ENCODE peak calls at places on chromosomes 13 and 19, in five cellular contexts. One of them, this sample, is unnamed.
A peak's percentile ranks its signal among the peaks of the same experiment; 100 is the strongest.

GRCh38 chr19:47391510-47392223 is 27.7 kb downstream of the MEIS3 start:
- DNase-seq in H1: peak; percentile 97
- DNase-seq in A549: peak; percentile 81
- DNase-seq in K562: peak; percentile 76
- DNase-seq in HepG2: peak; percentile 58
- DNase-seq in this sample: peak; percentile 60

GRCh38 chr13:82815791-82816190 is 1066.5 kb downstream of the SLITRK1 start:
- DNase-seq in H1: no peak
- DNase-seq in A549: no peak
- DNase-seq in K562: no peak
- DNase-seq in HepG2: no peak
- DNase-seq in this sample: no peak

GRCh38 chr19:757811-758668 is 7.1 kb downstream of the MISP start:
- DNase-seq in H1: no peak
- DNase-seq in A549: no peak
- DNase-seq in K562: no peak
- DNase-seq in HepG2: no peak
- DNase-seq in this sample: no peak

GRCh38 chr19:31641591-31641990 is 292.4 kb upstream of the TSHZ3 start:
- DNase-seq in H1: no peak
- DNase-seq in A549: no peak
- DNase-seq in K562: no peak
- DNase-seq in HepG2: no peak
- DNase-seq in this sample: no peak

GRCh38 chr19:44905437-44906160 is at the start of gene APOE:
- DNase-seq in H1: peak; percentile 86
- DNase-seq in A549: no peak
- DNase-seq in K562: peak; percentile 59
- DNase-seq in HepG2: peak; percentile 81
- DNase-seq in this sample: no peak

GRCh38 chr13:51342706-51343105 is 3.2 kb downstream of the SERPINE3 start:
- DNase-seq in H1: no peak
- DNase-seq in A549: no peak
- DNase-seq in K562: no peak
- DNase-seq in HepG2: no peak
- DNase-seq in this sample: no peak

GRCh38 chr19:2171349-2172145 is 7.8 kb downstream of the DOT1L start:
- DNase-seq in H1: peak; percentile 63
- DNase-seq in A549: no peak
- DNase-seq in K562: peak; percentile 74
- DNase-seq in HepG2: peak; percentile 76
- DNase-seq in this sample: no peak

GRCh38 chr19:2428027-2428690 is 773 bp upstream of the TIMM13 start:
- DNase-seq in H1: peak; percentile 71
- DNase-seq in A549: no peak
- DNase-seq in K562: no peak
- DNase-seq in HepG2: no peak
- DNase-seq in this sample: no peak

GRCh38 chr19:6010107-6010506 is 32.2 kb upstream of the RANBP3 start:
- DNase-seq in H1: no peak
- DNase-seq in A549: no peak
- DNase-seq in K562: no peak
- DNase-seq in HepG2: no peak
- DNase-seq in this sample: no peak

GRCh38 chr13:19155321-19155861 is 26.2 kb downstream of the TUBA3C start:
- DNase-seq in H1: no peak
- DNase-seq in A549: no peak
- DNase-seq in K562: no peak
- DNase-seq in HepG2: no peak
- DNase-seq in this sample: no peak

GRCh38 chr19:8148410-8149231 is 771 bp downstream of the FBN3 start:
- DNase-seq in H1: peak; percentile 87
- DNase-seq in A549: peak; percentile 29
- DNase-seq in K562: peak; percentile 32
- DNase-seq in HepG2: no peak
- DNase-seq in this sample: no peak

GRCh38 chr13:78102121-78102677 is 183.6 kb upstream of the EDNRB start:
- DNase-seq in H1: no peak
- DNase-seq in A549: peak; percentile 14
- DNase-seq in K562: no peak
- DNase-seq in HepG2: no peak
- DNase-seq in this sample: peak; percentile 41

GRCh38 chr19:30604657-30605056 is 232.5 kb downstream of the ZNF536 start:
- DNase-seq in H1: peak; percentile 14
- DNase-seq in A549: no peak
- DNase-seq in K562: no peak
- DNase-seq in HepG2: no peak
- DNase-seq in this sample: no peak

GRCh38 chr19:38204096-38204495 is 19.9 kb downstream of the DPF1 start:
- DNase-seq in H1: no peak
- DNase-seq in A549: no peak
- DNase-seq in K562: peak; percentile 60
- DNase-seq in HepG2: no peak
- DNase-seq in this sample: no peak

GRCh38 chr13:49635599-49636433 is 7.5 kb downstream of the ARL11 start:
- DNase-seq in H1: peak; percentile 58
- DNase-seq in A549: no peak
- DNase-seq in K562: no peak
- DNase-seq in HepG2: peak; percentile 32
- DNase-seq in this sample: no peak

GRCh38 chr13:39365879-39366278 is 237.1 kb downstream of the LHFPL6 start:
- DNase-seq in H1: no peak
- DNase-seq in A549: no peak
- DNase-seq in K562: no peak
- DNase-seq in HepG2: no peak
- DNase-seq in this sample: no peak

GRCh38 chr13:32009362-32009761 is 22.2 kb upstream of the FRY start:
- DNase-seq in H1: no peak
- DNase-seq in A549: no peak
- DNase-seq in K562: no peak
- DNase-seq in HepG2: peak; percentile 31
- DNase-seq in this sample: no peak

GRCh38 chr13:32008518-32009175 is 22.9 kb upstream of the FRY start:
- DNase-seq in H1: no peak
- DNase-seq in A549: no peak
- DNase-seq in K562: no peak
- DNase-seq in HepG2: no peak
- DNase-seq in this sample: no peak

GRCh38 chr13:32010137-32010536 is 21.4 kb upstream of the FRY start:
- DNase-seq in H1: no peak
- DNase-seq in A549: no peak
- DNase-seq in K562: no peak
- DNase-seq in HepG2: no peak
- DNase-seq in this sample: no peak

GRCh38 chr13:32011971-32012370 is 19.6 kb upstream of the FRY start:
- DNase-seq in H1: no peak
- DNase-seq in A549: no peak
- DNase-seq in K562: no peak
- DNase-seq in HepG2: no peak
- DNase-seq in this sample: no peak

GRCh38 chr13:32007494-32007893 is 24.1 kb upstream of the FRY start:
- DNase-seq in H1: no peak
- DNase-seq in A549: no peak
- DNase-seq in K562: no peak
- DNase-seq in HepG2: no peak
- DNase-seq in this sample: no peak
- TF ChIP-seq JUN in H1: no peak
- TF ChIP-seq JUN in A549: no peak
- TF ChIP-seq JUN in K562: no peak
- TF ChIP-seq JUN in HepG2: no peak
- TF ChIP-seq JUN in this sample: no peak

GRCh38 chr13:44317752-44318550 is 55.7 kb upstream of the SERP2 start:
- DNase-seq in H1: no peak
- DNase-seq in A549: no peak
- DNase-seq in K562: no peak
- DNase-seq in HepG2: no peak
- DNase-seq in this sample: no peak
- H3K4me2 ChIP-seq in H1: no peak overlapping the region
- H3K4me2 ChIP-seq in A549: no peak overlapping the region
- H3K4me2 ChIP-seq in K562: no peak overlapping the region
- H3K4me2 ChIP-seq in HepG2: no peak overlapping the region
- H3K4me2 ChIP-seq in this sample: no peak overlapping the region

GRCh38 chr13:109629737-109630136 is 156.6 kb downstream of the IRS2 start:
- DNase-seq in H1: no peak
- DNase-seq in A549: no peak
- DNase-seq in K562: no peak
- DNase-seq in HepG2: no peak
- DNase-seq in this sample: no peak
- TF ChIP-seq JUN in H1: no peak
- TF ChIP-seq JUN in A549: no peak
- TF ChIP-seq JUN in K562: no peak
- TF ChIP-seq JUN in HepG2: no peak
- TF ChIP-seq JUN in this sample: no peak

GRCh38 chr13:94739235-94739634 is 26.9 kb upstream of the SOX21 start:
- DNase-seq in H1: no peak
- DNase-seq in A549: no peak
- DNase-seq in K562: no peak
- DNase-seq in HepG2: no peak
- DNase-seq in this sample: no peak
- H3K4me2 ChIP-seq in H1: no peak overlapping the region
- H3K4me2 ChIP-seq in A549: no peak overlapping the region
- H3K4me2 ChIP-seq in K562: no peak overlapping the region
- H3K4me2 ChIP-seq in HepG2: no peak overlapping the region
- H3K4me2 ChIP-seq in this sample: no peak overlapping the region

GRCh38 chr19:35066691-35067563 is 25.4 kb downstream of the HPN start:
- DNase-seq in H1: peak; percentile 99
- DNase-seq in A549: peak; percentile 93
- DNase-seq in K562: peak; percentile 89
- DNase-seq in HepG2: peak; percentile 78
- DNase-seq in this sample: peak; percentile 72
- TF ChIP-seq JUN in H1: no peak
- TF ChIP-seq JUN in A549: no peak
- TF ChIP-seq JUN in K562: no peak
- TF ChIP-seq JUN in HepG2: no peak
- TF ChIP-seq JUN in this sample: no peak

DNA sequence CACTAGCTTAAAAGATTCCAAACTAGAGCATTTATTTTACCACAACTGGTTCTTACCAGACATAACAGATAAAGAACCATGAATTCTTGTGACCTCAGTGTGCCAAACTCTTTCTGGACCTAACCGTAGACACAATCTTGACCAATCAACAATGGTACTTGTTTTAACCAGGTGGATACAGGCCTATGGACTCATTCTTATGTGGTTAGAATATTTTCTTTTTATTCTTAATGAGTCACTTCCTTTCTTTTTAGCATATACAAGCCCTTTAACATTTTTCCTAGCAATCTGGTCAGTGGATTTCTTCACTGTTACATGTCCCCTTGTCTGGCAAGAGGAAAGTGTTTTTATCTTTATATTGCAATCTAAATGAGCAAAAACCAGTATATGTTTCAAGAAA is 792.1 kb upstream of the SPRY2 start:
- DNase-seq in H1: no peak
- DNase-seq in A549: no peak
- DNase-seq in K562: no peak
- DNase-seq in HepG2: no peak
- DNase-seq in this sample: no peak
- H3K4me2 ChIP-seq in H1: no peak overlapping the region
- H3K4me2 ChIP-seq in A549: no peak overlapping the region
- H3K4me2 ChIP-seq in K562: no peak overlapping the region
- H3K4me2 ChIP-seq in HepG2: no peak overlapping the region
- H3K4me2 ChIP-seq in this sample: no peak overlapping the region

GRCh38 chr19:4454952-4455738 is 2.4 kb downstream of the UBXN6 start:
- DNase-seq in H1: no peak
- DNase-seq in A549: no peak
- DNase-seq in K562: peak; percentile 90
- DNase-seq in HepG2: no peak
- DNase-seq in this sample: no peak

GRCh38 chr19:4454621-4454951 is 3.0 kb downstream of the UBXN6 start:
- DNase-seq in H1: no peak
- DNase-seq in A549: no peak
- DNase-seq in K562: no peak
- DNase-seq in HepG2: no peak
- DNase-seq in this sample: no peak

GRCh38 chr19:4456566-4456842 is 1.1 kb downstream of the UBXN6 start:
- DNase-seq in H1: no peak
- DNase-seq in A549: no peak
- DNase-seq in K562: no peak
- DNase-seq in HepG2: no peak
- DNase-seq in this sample: peak; percentile 63

GRCh38 chr19:4456843-4457653 is 546 bp downstream of the UBXN6 start:
- DNase-seq in H1: peak; percentile 78
- DNase-seq in A549: no peak
- DNase-seq in K562: peak; percentile 91
- DNase-seq in HepG2: no peak
- DNase-seq in this sample: peak; percentile 55

DNA sequence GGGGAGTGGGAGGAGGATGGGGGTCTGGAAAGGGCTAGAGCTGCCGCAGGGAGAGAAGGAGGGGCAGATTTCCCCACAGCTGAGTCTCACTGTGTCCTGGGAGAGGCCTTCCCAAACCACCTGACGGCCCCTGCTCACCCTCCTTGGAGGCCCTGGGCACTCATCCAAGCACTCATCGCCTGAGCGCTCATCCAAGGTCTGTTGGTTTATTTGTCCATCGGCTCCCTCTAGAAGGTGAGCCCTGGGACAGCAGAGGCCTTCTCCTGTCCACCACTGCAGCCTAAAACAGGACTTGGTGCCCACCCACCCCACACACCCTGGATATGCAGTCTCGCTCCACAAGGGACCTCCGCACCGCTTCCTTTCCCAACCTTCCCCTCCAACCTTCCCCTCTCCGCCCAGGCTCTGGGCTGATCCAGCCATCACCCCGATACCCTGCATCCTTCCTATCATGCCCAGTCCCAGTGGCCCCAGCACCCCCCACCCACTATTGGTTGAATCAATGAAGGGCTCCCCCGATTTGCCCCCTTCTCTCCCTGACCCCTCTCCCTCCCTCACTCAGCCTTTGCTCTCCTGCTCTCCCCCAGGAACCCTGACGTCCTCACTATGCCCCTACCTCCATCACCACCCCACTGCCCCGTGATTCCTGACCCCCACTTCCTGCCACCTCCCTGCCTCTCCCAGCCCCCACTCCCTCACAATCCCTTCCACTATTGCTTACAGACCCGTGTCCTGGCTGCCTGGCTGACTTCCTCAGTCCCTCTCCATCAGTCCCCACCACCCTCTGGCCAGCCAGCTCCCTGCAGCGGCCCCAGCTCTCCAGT is 1.6 kb downstream of the UBXN6 start:
- DNase-seq in H1: no peak
- DNase-seq in A549: no peak
- DNase-seq in K562: peak; percentile 46
- DNase-seq in HepG2: peak; percentile 25
- DNase-seq in this sample: no peak
- TF ChIP-seq JUN in H1: no peak
- TF ChIP-seq JUN in A549: no peak
- TF ChIP-seq JUN in K562: no peak
- TF ChIP-seq JUN in HepG2: no peak
- TF ChIP-seq JUN in this sample: no peak

GRCh38 chr19:23539499-23539898 is 144.2 kb upstream of the ZNF91 start:
- DNase-seq in H1: no peak
- DNase-seq in A549: no peak
- DNase-seq in K562: no peak
- DNase-seq in HepG2: no peak
- DNase-seq in this sample: no peak
- H3K4me2 ChIP-seq in H1: no peak overlapping the region
- H3K4me2 ChIP-seq in A549: no peak overlapping the region
- H3K4me2 ChIP-seq in K562: no peak overlapping the region
- H3K4me2 ChIP-seq in HepG2: no peak overlapping the region
- H3K4me2 ChIP-seq in this sample: no peak overlapping the region